ENCODE peak calls at places on chromosomes 1 and 21, in seven cellular contexts. R is Calu3, C is NCI-H460, W is endothelial cell, G is ELR, S is mucosa of gallbladder, X is ACHN. B is an unnamed sample.

GRCh38 chr21:30351534-30351933 is 3.1 kb upstream of the KRTAP23-1 start:
- DNase-seq in X (no peak), G (no peak), C (no peak), W (no peak), R (no peak), S (no peak), B (no peak)

GRCh38 chr1:216750031-216750627 is 26.9 kb upstream of the ESRRG start:
- DNase-seq in W (peak), S (peak), C (peak), R (peak), G (peak), X (peak), B (no peak)

GRCh38 chr1:61641578-61642336 is 83.2 kb downstream of the TM2D1 start:
- DNase-seq in R (peak), C (peak), W (peak), G (peak), X (peak), S (peak), B (peak)

GRCh38 chr1:7008975-7009740 is 223.9 kb downstream of the CAMTA1 start:
- DNase-seq in G (no peak), R (no peak), S (no peak), X (no peak), C (no peak), W (no peak), B (no peak)

GRCh38 chr1:202982715-202983435 is 15.8 kb upstream of the CYB5R1 start:
- DNase-seq in X (no peak), G (no peak), S (no peak), C (no peak), W (no peak), R (no peak), B (no peak)

GRCh38 chr1:230067871-230068814 is 1.1 kb downstream of the GALNT2 start:
- DNase-seq in W (peak), R (peak), C (no peak), X (peak), G (peak), S (peak), B (peak)

GRCh38 chr21:38036016-38036415 is 119.8 kb upstream of the KCNJ6 start:
- DNase-seq in C (no peak), R (no peak), S (no peak), G (no peak), X (no peak), W (no peak), B (no peak)

GRCh38 chr1:85314726-85315125 is 38.3 kb upstream of the BCL10 start:
- DNase-seq in X (no peak), W (no peak), C (no peak), G (peak), S (no peak), R (no peak), B (no peak)

GRCh38 chr1:17046043-17046657 is 7.7 kb downstream of the SDHB start:
- DNase-seq in X (peak), R (no peak), C (peak), G (peak), W (no peak), S (no peak), B (no peak)

GRCh38 chr1:1216770-1217620 is 3.0 kb upstream of the TNFRSF4 start:
- DNase-seq in X (no peak), G (no peak), W (no peak), S (no peak), R (no peak), C (no peak), B (no peak)

GRCh38 chr1:41645062-41645461 is 160.6 kb upstream of the EDN2 start:
- DNase-seq in X (no peak), G (no peak), W (no peak), R (no peak), S (no peak), C (no peak), B (no peak)

GRCh38 chr1:237562247-237562823 is 328.4 kb downstream of the ZP4 start:
- DNase-seq in G (peak), S (no peak), W (no peak), X (peak), R (peak), C (peak), B (no peak)

GRCh38 chr1:186050360-186050759 is 316.2 kb downstream of the HMCN1 start:
- DNase-seq in X (peak), S (no peak), R (no peak), W (no peak), G (peak), C (no peak), B (no peak)

GRCh38 chr21:16460936-16461335 is 731.2 kb downstream of the USP25 start:
- DNase-seq in C (no peak), G (peak), S (no peak), R (no peak), X (no peak), W (no peak), B (no peak)

GRCh38 chr21:34897828-34898227 is 151.3 kb downstream of the RUNX1 start:
- DNase-seq in C (no peak), W (no peak), R (no peak), S (no peak), G (no peak), X (no peak), B (no peak)

GRCh38 chr1:113303252-113303651 is 87.1 kb upstream of the MAGI3 start:
- DNase-seq in S (no peak), X (no peak), R (no peak), G (no peak), W (no peak), C (no peak), B (no peak)

B was measured in lower lobe of right lung.